ENCODE peak calls at places on chromosomes 13 and 19, in seven cellular contexts. M is OCI-LY7, X is hepatocyte, U is PC-3, K is MM.1S, O is HCT116, Q is neural progenitor cell. B is an unnamed sample.

GRCh38 chr13:27770809-27771208 is 21.5 kb upstream of the GSX1 start:
- DNase-seq in O (peak), Q (peak), K (peak), M (peak), X (peak), U (peak), B (peak)

GRCh38 chr13:98576963-98577822 is at the start of gene STK24:
- DNase-seq in O (no peak), K (peak), M (peak), Q (peak), X (peak), U (peak), B (peak)

GRCh38 chr13:41694902-41695301 is 237.6 kb downstream of the RGCC start:
- DNase-seq in O (peak), U (peak), Q (no peak), X (peak), M (peak), K (no peak), B (no peak)

GRCh38 chr13:100280681-100281080 is 191.8 kb downstream of the PCCA start:
- DNase-seq in X (no peak), M (no peak), K (no peak), O (no peak), Q (no peak), U (no peak), B (no peak)

GRCh38 chr13:93173656-93174055 is 53.0 kb upstream of the GPC6 start:
- DNase-seq in U (no peak), X (no peak), K (no peak), M (no peak), O (no peak), Q (no peak), B (no peak)

GRCh38 chr19:31352782-31353651 is 3.8 kb upstream of the TSHZ3 start:
- DNase-seq in U (no peak), X (no peak), O (no peak), M (no peak), Q (peak), K (no peak), B (peak)

GRCh38 chr19:46347572-46347883 is 641 bp downstream of the PPP5C start:
- DNase-seq in O (no peak), M (no peak), U (no peak), K (no peak), X (no peak), Q (no peak), B (no peak)

GRCh38 chr13:48236528-48237353 is 3.7 kb downstream of the ITM2B start:
- DNase-seq in X (no peak), O (no peak), Q (no peak), U (no peak), K (no peak), M (no peak), B (no peak)

GRCh38 chr19:46766569-46767317 is 20.5 kb upstream of the STRN4 start:
- DNase-seq in K (peak), U (peak), X (no peak), Q (peak), M (peak), O (no peak), B (peak)

GRCh38 chr13:79393564-79394249 is 12.3 kb downstream of the RBM26 start:
- DNase-seq in M (peak), U (peak), K (peak), X (peak), Q (no peak), O (no peak), B (no peak)

GRCh38 chr13:41345921-41346589 is 35.0 kb downstream of the NAA16 start:
- DNase-seq in M (no peak), X (no peak), O (no peak), U (no peak), K (no peak), Q (no peak), B (peak)

GRCh38 chr13:112883241-112883945 is 85.6 kb upstream of the MCF2L start:
- DNase-seq in O (no peak), K (no peak), U (no peak), M (no peak), X (no peak), Q (no peak), B (no peak)

GRCh38 chr13:70923863-70924752 is 815.9 kb upstream of the KLHL1 start:
- DNase-seq in M (no peak), Q (no peak), U (no peak), O (no peak), K (no peak), X (no peak), B (no peak)

GRCh38 chr13:113110048-113110851 is 4.7 kb downstream of the F7 start:
- DNase-seq in U (no peak), M (no peak), K (no peak), Q (no peak), X (no peak), O (no peak), B (peak)

GRCh38 chr19:18377026-18377425 is 8.9 kb upstream of the GDF15 start:
- DNase-seq in M (no peak), Q (no peak), K (no peak), X (no peak), O (no peak), U (peak), B (no peak)

GRCh38 chr13:44967656-44968451 is 21.4 kb downstream of the NUFIP1 start:
- DNase-seq in K (no peak), M (no peak), O (no peak), X (peak), Q (no peak), U (peak), B (no peak)

GRCh38 chr13:36850790-36851438 is 31.9 kb downstream of the RFXAP start:
- DNase-seq in O (no peak), Q (peak), K (no peak), X (no peak), U (no peak), M (peak), B (peak)

GRCh38 chr13:31424130-31424729 is 224.5 kb downstream of the B3GLCT start:
- DNase-seq in K (peak), Q (peak), M (peak), X (peak), O (peak), U (peak), B (peak)

GRCh38 chr13:79995334-79995733 is 345.6 kb downstream of the SPRY2 start:
- DNase-seq in X (no peak), U (peak), M (no peak), Q (no peak), O (no peak), K (no peak), B (no peak)

GRCh38 chr13:20191311-20191901 is 1.3 kb downstream of the GJB2 start:
- DNase-seq in K (no peak), X (no peak), O (no peak), M (no peak), Q (no peak), U (peak), B (peak)

GRCh38 chr19:30752201-30752600 is 380.0 kb downstream of the ZNF536 start:
- DNase-seq in Q (no peak), U (no peak), M (no peak), O (no peak), X (no peak), K (no peak), B (no peak)

GRCh38 chr19:21698215-21698614 is 69.2 kb downstream of the ZNF100 start:
- DNase-seq in Q (peak), M (peak), X (peak), K (no peak), O (no peak), U (peak), B (peak)

GRCh38 chr19:13092608-13093260 is 9.9 kb downstream of the LYL1 start:
- DNase-seq in K (no peak), M (no peak), Q (no peak), O (no peak), U (no peak), X (no peak), B (no peak)

GRCh38 chr13:24694907-24695306 is 14.7 kb downstream of the ATP12A start:
- DNase-seq in Q (no peak), X (no peak), U (peak), O (no peak), K (no peak), M (no peak), B (no peak)

GRCh38 chr19:42325896-42326771 is 699 bp downstream of the MEGF8 start:
- DNase-seq in X (no peak), Q (no peak), M (peak), U (no peak), O (no peak), K (peak), B (peak)

GRCh38 chr19:57103573-57104277 is 16.1 kb upstream of the USP29 start:
- DNase-seq in K (peak), Q (peak), X (peak), M (peak), O (peak), U (peak), B (peak)

GRCh38 chr19:36245210-36246005 is 30.5 kb downstream of the ZNF146 start:
- DNase-seq in X (no peak), M (no peak), O (no peak), U (no peak), Q (peak), K (no peak), B (peak)

GRCh38 chr13:25103711-25104110 is 7.8 kb downstream of the PABPC3 start:
- DNase-seq in O (no peak), K (no peak), X (no peak), M (no peak), Q (no peak), U (no peak), B (no peak)

GRCh38 chr13:108786578-108787100 is 157.2 kb downstream of the MYO16 start:
- DNase-seq in U (no peak), O (no peak), K (no peak), Q (peak), M (no peak), X (no peak), B (peak)

GRCh38 chr13:98535501-98536357 is 41.2 kb downstream of the STK24 start:
- DNase-seq in O (no peak), X (no peak), K (no peak), U (peak), Q (no peak), M (no peak), B (no peak)

GRCh38 chr19:2491130-2491801 is 15.3 kb downstream of the GADD45B start:
- DNase-seq in M (peak), U (peak), K (peak), Q (no peak), X (peak), O (no peak), B (no peak)

GRCh38 chr19:5171711-5172110 is 168.9 kb downstream of the PTPRS start:
- DNase-seq in X (no peak), Q (no peak), K (no peak), M (no peak), U (peak), O (peak), B (no peak)

GRCh38 chr13:91017031-91017668 is 330.3 kb upstream of the MIR17HG start:
- DNase-seq in U (peak), Q (peak), K (peak), X (peak), O (peak), M (peak), B (peak)

GRCh38 chr13:40342901-40343300 is 323.5 kb downstream of the FOXO1 start:
- DNase-seq in O (no peak), U (no peak), M (no peak), Q (no peak), K (no peak), X (no peak), B (no peak)
- TF ChIP-seq EZH2phosphoT487 in O (no peak), U (no peak), M (no peak), Q (no peak), K (no peak), X (no peak), B (no peak)

GRCh38 chr13:85266331-85266730 is 532.9 kb downstream of the SLITRK6 start:
- DNase-seq in Q (no peak), K (no peak), U (peak), X (no peak), M (no peak), O (no peak), B (no peak)

GRCh38 chr13:85266771-85267170 is 532.4 kb downstream of the SLITRK6 start:
- DNase-seq in O (no peak), K (no peak), X (no peak), Q (peak), U (no peak), M (no peak), B (peak)

GRCh38 chr13:85265296-85265695 is 533.9 kb downstream of the SLITRK6 start:
- DNase-seq in Q (no peak), M (no peak), X (no peak), O (no peak), K (no peak), U (no peak), B (no peak)

GRCh38 chr13:85260896-85261295 is 538.3 kb downstream of the SLITRK6 start:
- DNase-seq in Q (no peak), K (no peak), X (no peak), U (no peak), O (no peak), M (no peak), B (no peak)

GRCh38 chr13:85261757-85262346 is 537.4 kb downstream of the SLITRK6 start:
- DNase-seq in X (peak), U (peak), O (no peak), M (peak), Q (no peak), K (peak), B (peak)
- TF ChIP-seq CTCF in X (peak), U (peak), O (no peak), M (peak), Q (peak), K (peak), B (peak)

GRCh38 chr19:19488041-19488874 is 27.1 kb downstream of the TSSK6 start:
- DNase-seq in O (no peak), K (no peak), U (no peak), M (no peak), Q (peak), X (peak), B (peak)

GRCh38 chr19:19485998-19486290 is 29.4 kb downstream of the TSSK6 start:
- DNase-seq in Q (no peak), U (no peak), X (no peak), O (no peak), K (no peak), M (no peak), B (no peak)

GRCh38 chr19:19487077-19488040 is 28.0 kb downstream of the TSSK6 start:
- DNase-seq in O (no peak), K (no peak), M (no peak), Q (no peak), U (no peak), X (no peak), B (no peak)

GRCh38 chr19:19485161-19485997 is 30.0 kb downstream of the TSSK6 start:
- DNase-seq in X (no peak), U (no peak), O (no peak), K (no peak), M (no peak), Q (no peak), B (no peak)

GRCh38 chr19:19486343-19487076 is 28.8 kb downstream of the TSSK6 start:
- DNase-seq in O (no peak), X (no peak), M (no peak), U (no peak), K (no peak), Q (no peak), B (no peak)
- H3K4me2 ChIP-seq in O (no peak), X (no peak), M (no peak), U (no peak), K (no peak), Q (no peak), B (no peak)

GRCh38 chr19:40502081-40502480 is 35.3 kb downstream of the SPTBN4 start:
- DNase-seq in U (no peak), M (no peak), K (no peak), X (no peak), O (no peak), Q (no peak), B (no peak)
- TF ChIP-seq EZH2phosphoT487 in U (no peak), M (no peak), K (no peak), X (no peak), O (no peak), Q (no peak), B (no peak)

GRCh38 chr13:39783051-39783450 is 127.6 kb downstream of the COG6 start:
- DNase-seq in K (no peak), U (peak), O (no peak), X (no peak), M (peak), Q (no peak), B (no peak)
- TF ChIP-seq CTCF in K (no peak), U (peak), O (no peak), X (peak), M (peak), Q (no peak), B (no peak)